ENCODE peak calls at places on chromosomes 6 and 20, in nine cellular contexts. X, L, M, G, J, O, R, Z and E are unnamed samples.

GRCh38 chr6:50807035-50807434 is 11.6 kb upstream of the TFAP2B start:
- DNase-seq in X (no peak), L (no peak), M (no peak), G (no peak), J (no peak), O (no peak), R (no peak), Z (no peak), E (no peak)

GRCh38 chr6:26501482-26501986 is 1.4 kb downstream of the BTN1A1 start:
- DNase-seq in X (no peak), L (no peak), M (no peak), G (no peak), J (no peak), O (no peak), R (no peak), Z (no peak), E (no peak)

GRCh38 chr6:148166339-148166949 is 176.2 kb upstream of the SASH1 start:
- DNase-seq in X (no peak), L (peak), M (no peak), G (peak), J (peak), O (peak), R (no peak), Z (peak), E (peak)

GRCh38 chr20:56426926-56427325 is 14.9 kb downstream of the CASS4 start:
- DNase-seq in X (no peak), L (no peak), M (no peak), G (no peak), J (no peak), O (no peak), R (no peak), Z (no peak), E (no peak)

GRCh38 chr6:6584310-6585002 is 4.1 kb upstream of the LY86 start:
- DNase-seq in X (no peak), L (no peak), M (no peak), G (no peak), J (no peak), O (no peak), R (no peak), Z (no peak), E (no peak)

GRCh38 chr20:35791823-35792222 is 20.0 kb downstream of the PHF20 start:
- DNase-seq in X (no peak), L (peak), M (no peak), G (no peak), J (peak), O (peak), R (peak), Z (peak), E (no peak)

GRCh38 chr20:60264024-60264709 is 305.9 kb downstream of the CDH26 start:
- DNase-seq in X (no peak), L (no peak), M (no peak), G (no peak), J (no peak), O (no peak), R (no peak), Z (no peak), E (no peak)

GRCh38 chr6:16409531-16410441 is 171.4 kb downstream of the GMPR start:
- DNase-seq in X (no peak), L (peak), M (peak), G (peak), J (no peak), O (no peak), R (no peak), Z (peak), E (peak)

GRCh38 chr6:158316022-158316421 is 3.8 kb downstream of the TULP4 start:
- DNase-seq in X (no peak), L (peak), M (no peak), G (no peak), J (no peak), O (no peak), R (no peak), Z (peak), E (no peak)

GRCh38 chr6:41634657-41635056 is 3.6 kb upstream of the MDFI start:
- DNase-seq in X (no peak), L (no peak), M (no peak), G (no peak), J (no peak), O (no peak), R (no peak), Z (no peak), E (peak)

GRCh38 chr6:113742342-113742741 is 114.8 kb upstream of the MARCKS start:
- DNase-seq in X (no peak), L (no peak), M (no peak), G (no peak), J (no peak), O (no peak), R (no peak), Z (no peak), E (no peak)

GRCh38 chr20:18702736-18703135 is 110.8 kb upstream of the SCP2D1 start:
- DNase-seq in X (no peak), L (no peak), M (no peak), G (no peak), J (no peak), O (no peak), R (no peak), Z (no peak), E (no peak)

GRCh38 chr6:154232013-154232920 is 124.3 kb downstream of the IPCEF1 start:
- DNase-seq in X (no peak), L (no peak), M (no peak), G (no peak), J (no peak), O (no peak), R (peak), Z (peak), E (no peak)

GRCh38 chr6:88165877-88166492 is at the start of gene CNR1:
- DNase-seq in X (no peak), L (no peak), M (no peak), G (peak), J (no peak), O (no peak), R (no peak), Z (no peak), E (peak)

GRCh38 chr20:42134265-42135098 is 516.3 kb upstream of the CHD6 start:
- DNase-seq in X (no peak), L (no peak), M (no peak), G (no peak), J (no peak), O (no peak), R (no peak), Z (no peak), E (no peak)

GRCh38 chr6:30682181-30683117 is 4.0 kb downstream of the PPP1R18 start:
- DNase-seq in X (peak), L (peak), M (peak), G (peak), J (no peak), O (peak), R (peak), Z (peak), E (peak)

GRCh38 chr6:88403486-88403885 is 237.3 kb upstream of the CNR1 start:
- DNase-seq in X (no peak), L (no peak), M (no peak), G (no peak), J (no peak), O (no peak), R (no peak), Z (no peak), E (no peak)

GRCh38 chr6:146593978-146594377 is 4.8 kb upstream of the ADGB start:
- DNase-seq in X (no peak), L (no peak), M (no peak), G (no peak), J (no peak), O (no peak), R (no peak), Z (no peak), E (no peak)

GRCh38 chr6:44653761-44654218 is 266.3 kb downstream of the CDC5L start:
- DNase-seq in X (no peak), L (no peak), M (no peak), G (no peak), J (no peak), O (no peak), R (no peak), Z (peak), E (peak)

GRCh38 chr6:4727671-4728435 is 48.4 kb upstream of the CDYL start:
- DNase-seq in X (no peak), L (peak), M (no peak), G (no peak), J (no peak), O (no peak), R (no peak), Z (no peak), E (peak)

GRCh38 chr20:62723351-62723750 is 14.7 kb downstream of the NTSR1 start:
- DNase-seq in X (no peak), L (peak), M (no peak), G (no peak), J (no peak), O (no peak), R (no peak), Z (peak), E (no peak)